ENCODE peak calls at places on chromosomes 16 and 17, in nine cellular contexts. J is astrocyte of the hippocampus; T is left lung; C is activated CD4-positive, alpha-beta T cell treated with anti-CD3 and anti-CD28 coated beads for 24 hours; B is non-pigmented ciliary epithelial cell; K is skeletal muscle cell; P is CD4-positive, alpha-beta memory T cell; U is stimulated activated CD4-positive, alpha-beta T cell treated with anti-CD3 and anti-CD28 coated beads, Interleukin-1b, Interleukin-23, amount 100 ng/mL, for 1 hour; F is ascending aorta. M is an unnamed sample.

GRCh38 chr16:85735946-85736345 is 14.9 kb downstream of the C16orf74 start:
- DNase-seq in J (no peak), P (no peak), K (no peak), C (no peak), T (no peak), U (no peak), F (no peak), B (no peak), M (no peak)

GRCh38 chr17:76034433-76035185 is 7.5 kb upstream of the EVPL start:
- DNase-seq in P (no peak), F (no peak), C (no peak), J (no peak), B (no peak), K (no peak), T (no peak), U (no peak), M (no peak)

GRCh38 chr17:76492989-76493501 is 8.2 kb downstream of the RHBDF2 start:
- DNase-seq in B (peak), T (peak), J (peak), K (peak), C (no peak), F (peak), U (no peak), P (peak), M (no peak)

GRCh38 chr17:34634551-34635160 is 55.3 kb downstream of the TMEM132E start:
- DNase-seq in P (no peak), T (no peak), K (no peak), B (no peak), U (no peak), C (no peak), F (no peak), J (no peak), M (no peak)

GRCh38 chr16:69483611-69484010 is 59.2 kb downstream of the CYB5B start:
- DNase-seq in K (no peak), F (no peak), U (no peak), B (no peak), C (no peak), T (no peak), J (no peak), P (no peak), M (no peak)

GRCh38 chr16:83143788-83144187 is 517.0 kb downstream of the CDH13 start:
- DNase-seq in P (no peak), T (no peak), K (peak), F (no peak), J (peak), C (no peak), B (peak), U (no peak), M (no peak)

GRCh38 chr16:28211758-28212531 is at the start of gene XPO6:
- DNase-seq in J (peak), K (peak), C (peak), F (peak), U (peak), T (peak), P (peak), B (peak), M (peak)

GRCh38 chr16:11597268-11597690 is 10.6 kb upstream of the LITAF start:
- DNase-seq in P (no peak), J (peak), C (no peak), B (no peak), F (no peak), K (no peak), U (no peak), T (no peak), M (no peak)

GRCh38 chr16:9908613-9909012 is 273.6 kb downstream of the GRIN2A start:
- DNase-seq in C (no peak), P (no peak), U (no peak), T (no peak), F (no peak), J (peak), K (no peak), B (no peak), M (no peak)

GRCh38 chr16:21656795-21657768 is 4.7 kb upstream of the IGSF6 start:
- DNase-seq in F (no peak), K (peak), U (no peak), J (peak), T (no peak), B (no peak), P (peak), C (no peak), M (no peak)

GRCh38 chr17:14396542-14396941 is 95.7 kb downstream of the HS3ST3B1 start:
- DNase-seq in K (no peak), J (no peak), U (no peak), C (no peak), T (no peak), P (peak), F (no peak), B (no peak), M (no peak)